ENCODE peak calls at places on chromosome 4, in nine cellular contexts. V, N, P, S, U, B, D, I and W are unnamed samples.

GRCh38 chr4:139833131-139833930 is 167.7 kb downstream of the MGST2 start:
- DNase-seq in U (no peak), B (no peak), S (no peak), P (no peak), V (no peak), I (no peak), N (no peak), D (peak), W (no peak)

GRCh38 chr4:120286813-120287212 is 220.2 kb upstream of the MAD2L1 start:
- DNase-seq in B (no peak), S (no peak), I (no peak), V (no peak), N (no peak), P (no peak), U (no peak), D (no peak), W (no peak)

GRCh38 chr4:64144994-64145393 is 264.3 kb downstream of the TECRL start:
- DNase-seq in N (no peak), P (no peak), S (no peak), B (no peak), U (no peak), I (no peak), D (no peak), V (no peak), W (no peak)

GRCh38 chr4:7251321-7251720 is 59.0 kb downstream of the SORCS2 start:
- DNase-seq in U (no peak), N (no peak), P (no peak), D (no peak), I (no peak), B (no peak), V (no peak), S (peak), W (no peak)

GRCh38 chr4:159060161-159060560 is 42.7 kb upstream of the RAPGEF2 start:
- DNase-seq in I (no peak), P (no peak), S (no peak), U (no peak), D (no peak), V (no peak), B (peak), N (no peak), W (no peak)

GRCh38 chr4:139887378-139887801 is 221.8 kb downstream of the MGST2 start:
- DNase-seq in P (no peak), S (peak), B (no peak), U (no peak), I (no peak), V (no peak), D (no peak), N (no peak), W (no peak)

GRCh38 chr4:159435561-159436023 is 332.7 kb downstream of the RAPGEF2 start:
- DNase-seq in S (no peak), I (peak), U (no peak), V (no peak), N (no peak), B (no peak), D (no peak), P (no peak), W (no peak)

GRCh38 chr4:76663794-76664193 is 228.8 kb downstream of the SHROOM3 start:
- DNase-seq in U (no peak), S (no peak), P (no peak), V (no peak), N (no peak), I (no peak), D (no peak), B (no peak), W (no peak)

GRCh38 chr4:3320361-3321023 is 27.7 kb downstream of the RGS12 start:
- DNase-seq in U (no peak), I (no peak), D (no peak), P (no peak), N (no peak), S (no peak), V (no peak), B (peak), W (no peak)

GRCh38 chr4:102180080-102180479 is 165.2 kb downstream of the SLC39A8 start:
- DNase-seq in I (peak), U (no peak), P (no peak), B (no peak), S (no peak), N (no peak), D (no peak), V (no peak), W (no peak)

GRCh38 chr4:110344165-110344564 is 131.8 kb upstream of the ENPEP start:
- DNase-seq in V (no peak), N (no peak), I (no peak), U (no peak), B (no peak), D (no peak), S (peak), P (no peak), W (no peak)
- TF ChIP-seq CTCF in V (peak), N (peak), I (no peak), U (no peak), B (peak), D (peak), S (peak), P (no peak), W (peak)

GRCh38 chr4:118883861-118884260 is 4.8 kb upstream of the SYNPO2 start:
- DNase-seq in P (no peak), U (no peak), N (no peak), S (no peak), I (no peak), D (no peak), V (no peak), B (no peak), W (no peak)
- TF ChIP-seq CTCF in P (no peak), U (no peak), N (no peak), S (peak), I (peak), D (no peak), V (peak), B (peak), W (no peak)

GRCh38 chr4:154329268-154329858 is 162.2 kb downstream of the DCHS2 start:
- DNase-seq in V (no peak), S (peak), P (no peak), D (no peak), N (no peak), I (no peak), U (no peak), B (no peak), W (no peak)
- TF ChIP-seq CTCF in V (peak), S (peak), P (peak), D (peak), N (peak), I (no peak), U (no peak), B (peak), W (peak)

DNA sequence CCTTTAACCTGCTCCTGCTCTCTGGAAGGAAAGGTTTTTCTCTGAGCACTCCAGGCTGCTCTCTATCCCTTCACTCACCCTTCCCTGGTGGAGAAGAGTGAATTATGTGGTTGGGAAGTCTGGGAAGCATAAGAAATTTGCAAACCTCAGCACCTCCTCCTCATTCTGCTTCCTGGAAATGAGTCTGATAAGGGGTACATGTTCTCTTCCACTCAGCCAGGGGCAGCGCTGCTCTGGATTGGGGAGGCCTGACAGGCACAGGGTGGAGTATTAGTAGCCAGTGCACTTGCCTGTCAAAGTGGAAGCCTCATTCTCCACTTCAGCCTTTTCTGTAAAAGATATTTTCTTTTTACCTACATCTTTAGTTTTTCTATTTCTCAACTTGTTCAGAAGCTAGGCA is 15.5 kb downstream of the ADAMTS3 start:
- DNase-seq in B (no peak), N (no peak), U (no peak), I (no peak), D (no peak), P (no peak), S (no peak), V (no peak), W (no peak)
- TF ChIP-seq CTCF in B (no peak), N (no peak), U (no peak), I (no peak), D (no peak), P (no peak), S (no peak), V (no peak), W (no peak)

GRCh38 chr4:154549894-154550790 is at the start of gene PLRG1:
- DNase-seq in B (peak), P (peak), V (peak), N (peak), I (peak), U (peak), S (peak), D (peak), W (peak)
- TF ChIP-seq CTCF in B (no peak), P (peak), V (peak), N (no peak), I (no peak), U (peak), S (no peak), D (no peak), W (no peak)

DNA sequence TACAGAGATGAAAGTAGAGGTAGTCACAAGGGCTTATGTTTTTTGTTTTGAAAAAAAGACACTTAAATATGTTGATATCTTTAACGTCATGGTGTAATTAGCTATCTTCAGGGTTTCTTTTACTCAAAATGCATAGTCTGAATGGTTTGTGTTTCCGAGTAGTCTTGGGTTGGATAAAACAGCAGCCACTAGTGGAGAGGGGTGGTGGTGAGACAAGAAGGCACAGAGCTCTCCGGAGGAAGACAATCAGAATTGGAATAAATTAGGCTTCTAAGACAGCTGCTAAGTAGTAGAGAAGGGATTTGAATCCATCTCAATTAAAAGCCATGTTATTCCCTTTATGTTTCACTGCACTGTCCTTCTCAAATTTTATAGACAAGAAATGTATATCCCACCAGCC is 240.4 kb upstream of the VEGFC start:
- DNase-seq in D (no peak), S (no peak), N (no peak), B (no peak), V (no peak), I (no peak), P (no peak), U (no peak), W (no peak)
- TF ChIP-seq CTCF in D (no peak), S (peak), N (peak), B (no peak), V (no peak), I (no peak), P (no peak), U (no peak), W (no peak)

DNA sequence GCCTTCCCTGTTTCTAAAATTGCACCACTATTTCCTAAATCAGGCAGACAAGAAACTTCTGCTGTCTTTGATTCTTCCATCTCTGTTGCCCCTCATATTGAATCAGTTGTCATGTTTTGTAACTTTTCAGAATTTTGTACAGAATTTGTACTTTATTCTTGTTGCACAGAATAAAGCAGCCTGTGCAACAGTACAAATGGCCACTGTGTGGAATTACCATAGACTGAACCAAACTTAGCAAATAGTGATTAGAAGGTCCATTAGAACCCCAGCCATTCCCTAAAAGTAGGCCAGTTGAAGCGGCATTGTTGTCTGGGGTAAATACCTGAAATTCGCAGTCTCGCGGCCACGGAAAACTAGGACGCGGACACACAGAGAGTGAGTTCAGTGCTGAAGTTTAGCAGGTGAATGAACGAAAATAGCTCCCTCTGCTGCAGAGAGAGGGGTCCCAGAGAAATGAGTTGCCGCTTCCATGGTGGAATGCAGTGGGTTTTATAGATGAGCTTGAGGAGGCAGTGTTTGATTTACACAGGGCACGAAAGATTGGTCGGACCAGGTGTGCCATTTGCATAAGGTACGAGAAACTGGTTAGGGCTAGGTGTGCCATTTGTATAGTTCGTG is 71.8 kb downstream of the C4orf33 start:
- DNase-seq in U (no peak), I (peak), S (no peak), N (peak), D (peak), P (no peak), B (no peak), V (no peak), W (no peak)
- TF ChIP-seq CTCF in U (no peak), I (peak), S (no peak), N (peak), D (peak), P (no peak), B (peak), V (no peak), W (no peak)